ENCODE peak calls at places on chromosomes 5 and 9, in six cellular contexts. One of them, this sample, is unnamed.

GRCh38 chr5:16521561-16522090 is 56.0 kb upstream of the ZNF622 start:
- DNase-seq in tibial nerve: no peak
- DNase-seq in activated T-cell treated with anti-CD3 and anti-CD28 coated beads for 1 hour: no peak
- DNase-seq in ecto neural progenitor cell: no peak
- DNase-seq in iris pigment epithelial cell: no peak
- DNase-seq in H54: no peak
- DNase-seq in this sample: no peak

GRCh38 chr9:935348-935965 is 41.0 kb upstream of the DMRT3 start:
- DNase-seq in iris pigment epithelial cell: peak; percentile 31
- DNase-seq in ecto neural progenitor cell: no peak
- DNase-seq in tibial nerve: no peak
- DNase-seq in activated T-cell treated with anti-CD3 and anti-CD28 coated beads for 1 hour: no peak
- DNase-seq in H54: no peak
- DNase-seq in this sample: peak; percentile 11

GRCh38 chr5:33282696-33283095 is 158.1 kb upstream of the TARS1 start:
- DNase-seq in iris pigment epithelial cell: no peak
- DNase-seq in ecto neural progenitor cell: no peak
- DNase-seq in H54: no peak
- DNase-seq in activated T-cell treated with anti-CD3 and anti-CD28 coated beads for 1 hour: no peak
- DNase-seq in tibial nerve: no peak
- DNase-seq in this sample: no peak

GRCh38 chr9:127980706-127981558 is at the start of gene EEIG1:
- DNase-seq in H54: peak; percentile 97
- DNase-seq in iris pigment epithelial cell: peak; percentile 87
- DNase-seq in tibial nerve: peak; percentile 91
- DNase-seq in ecto neural progenitor cell: peak; percentile 99
- DNase-seq in activated T-cell treated with anti-CD3 and anti-CD28 coated beads for 1 hour: peak; percentile 97
- DNase-seq in this sample: peak; percentile 42

GRCh38 chr5:42974546-42974945 is 65.6 kb downstream of the ANXA2R start:
- DNase-seq in iris pigment epithelial cell: peak; percentile 71
- DNase-seq in ecto neural progenitor cell: no peak
- DNase-seq in tibial nerve: no peak
- DNase-seq in activated T-cell treated with anti-CD3 and anti-CD28 coated beads for 1 hour: no peak
- DNase-seq in H54: no peak
- DNase-seq in this sample: no peak

GRCh38 chr5:94376672-94377345 is 241.6 kb downstream of the KIAA0825 start:
- DNase-seq in tibial nerve: no peak
- DNase-seq in activated T-cell treated with anti-CD3 and anti-CD28 coated beads for 1 hour: no peak
- DNase-seq in H54: no peak
- DNase-seq in iris pigment epithelial cell: no peak
- DNase-seq in ecto neural progenitor cell: no peak
- DNase-seq in this sample: no peak

GRCh38 chr5:151679421-151680155 is 7.1 kb downstream of the SPARC start:
- DNase-seq in tibial nerve: no peak
- DNase-seq in activated T-cell treated with anti-CD3 and anti-CD28 coated beads for 1 hour: no peak
- DNase-seq in ecto neural progenitor cell: no peak
- DNase-seq in H54: no peak
- DNase-seq in iris pigment epithelial cell: peak; percentile 29
- DNase-seq in this sample: no peak

GRCh38 chr5:160040471-160040835 is 31.5 kb downstream of the TTC1 start:
- DNase-seq in iris pigment epithelial cell: no peak
- DNase-seq in tibial nerve: no peak
- DNase-seq in activated T-cell treated with anti-CD3 and anti-CD28 coated beads for 1 hour: no peak
- DNase-seq in ecto neural progenitor cell: no peak
- DNase-seq in H54: no peak
- DNase-seq in this sample: no peak

GRCh38 chr9:128771094-128771721 is 519 bp downstream of the ZER1 start:
- DNase-seq in activated T-cell treated with anti-CD3 and anti-CD28 coated beads for 1 hour: peak; percentile 2
- DNase-seq in iris pigment epithelial cell: peak; percentile 32
- DNase-seq in tibial nerve: no peak
- DNase-seq in ecto neural progenitor cell: no peak
- DNase-seq in H54: peak; percentile 74
- DNase-seq in this sample: no peak

GRCh38 chr5:115516372-115516771 is 28.2 kb downstream of the FEM1C start:
- DNase-seq in H54: no peak
- DNase-seq in activated T-cell treated with anti-CD3 and anti-CD28 coated beads for 1 hour: no peak
- DNase-seq in tibial nerve: no peak
- DNase-seq in ecto neural progenitor cell: no peak
- DNase-seq in iris pigment epithelial cell: no peak
- DNase-seq in this sample: no peak

GRCh38 chr5:139335811-139336210 is 5.8 kb upstream of the PAIP2 start:
- DNase-seq in activated T-cell treated with anti-CD3 and anti-CD28 coated beads for 1 hour: no peak
- DNase-seq in H54: no peak
- DNase-seq in ecto neural progenitor cell: no peak
- DNase-seq in tibial nerve: no peak
- DNase-seq in iris pigment epithelial cell: no peak
- DNase-seq in this sample: no peak

GRCh38 chr5:175885813-175886212 is 14.4 kb downstream of the CPLX2 start:
- DNase-seq in H54: no peak
- DNase-seq in ecto neural progenitor cell: no peak
- DNase-seq in iris pigment epithelial cell: peak; percentile 10
- DNase-seq in activated T-cell treated with anti-CD3 and anti-CD28 coated beads for 1 hour: no peak
- DNase-seq in tibial nerve: no peak
- DNase-seq in this sample: no peak

GRCh38 chr5:56422060-56422762 is 189.1 kb upstream of the ANKRD55 start:
- DNase-seq in tibial nerve: no peak
- DNase-seq in iris pigment epithelial cell: no peak
- DNase-seq in H54: no peak
- DNase-seq in activated T-cell treated with anti-CD3 and anti-CD28 coated beads for 1 hour: no peak
- DNase-seq in ecto neural progenitor cell: no peak
- DNase-seq in this sample: no peak

GRCh38 chr5:145887976-145888574 is 15.3 kb upstream of the GRXCR2 start:
- DNase-seq in activated T-cell treated with anti-CD3 and anti-CD28 coated beads for 1 hour: no peak
- DNase-seq in tibial nerve: peak; percentile 12
- DNase-seq in iris pigment epithelial cell: peak; percentile 62
- DNase-seq in ecto neural progenitor cell: peak; percentile 62
- DNase-seq in H54: peak; percentile 32
- DNase-seq in this sample: no peak

GRCh38 chr9:26695010-26695601 is 197.5 kb downstream of the CAAP1 start:
- DNase-seq in tibial nerve: no peak
- DNase-seq in activated T-cell treated with anti-CD3 and anti-CD28 coated beads for 1 hour: no peak
- DNase-seq in iris pigment epithelial cell: no peak
- DNase-seq in ecto neural progenitor cell: no peak
- DNase-seq in H54: no peak
- DNase-seq in this sample: no peak

GRCh38 chr5:117752403-117752802 is 1177.8 kb upstream of the SEMA6A start:
- DNase-seq in ecto neural progenitor cell: no peak
- DNase-seq in iris pigment epithelial cell: no peak
- DNase-seq in tibial nerve: no peak
- DNase-seq in H54: no peak
- DNase-seq in activated T-cell treated with anti-CD3 and anti-CD28 coated beads for 1 hour: no peak
- DNase-seq in this sample: no peak

GRCh38 chr5:6713274-6714181 is at the start of gene TENT4A:
- DNase-seq in activated T-cell treated with anti-CD3 and anti-CD28 coated beads for 1 hour: peak; percentile 97
- DNase-seq in tibial nerve: no peak
- DNase-seq in iris pigment epithelial cell: no peak
- DNase-seq in ecto neural progenitor cell: no peak
- DNase-seq in H54: no peak
- DNase-seq in this sample: no peak

GRCh38 chr5:138282918-138283742 is 8.7 kb upstream of the GFRA3 start:
- DNase-seq in ecto neural progenitor cell: peak; percentile 63
- DNase-seq in activated T-cell treated with anti-CD3 and anti-CD28 coated beads for 1 hour: no peak
- DNase-seq in tibial nerve: peak; percentile 36
- DNase-seq in H54: no peak
- DNase-seq in iris pigment epithelial cell: peak; percentile 74
- DNase-seq in this sample: peak; percentile 17

GRCh38 chr5:147464211-147464610 is 45.7 kb downstream of the DPYSL3 start:
- DNase-seq in activated T-cell treated with anti-CD3 and anti-CD28 coated beads for 1 hour: no peak
- DNase-seq in tibial nerve: peak; percentile 55
- DNase-seq in H54: no peak
- DNase-seq in iris pigment epithelial cell: peak; percentile 73
- DNase-seq in ecto neural progenitor cell: no peak
- DNase-seq in this sample: no peak

GRCh38 chr9:75121914-75122558 is 33.7 kb downstream of the OSTF1 start:
- DNase-seq in tibial nerve: no peak
- DNase-seq in H54: no peak
- DNase-seq in ecto neural progenitor cell: no peak
- DNase-seq in iris pigment epithelial cell: peak; percentile 16
- DNase-seq in activated T-cell treated with anti-CD3 and anti-CD28 coated beads for 1 hour: no peak
- DNase-seq in this sample: no peak

GRCh38 chr5:127014573-127014972 is 15.8 kb downstream of the MARCHF3 start:
- DNase-seq in tibial nerve: no peak
- DNase-seq in H54: no peak
- DNase-seq in activated T-cell treated with anti-CD3 and anti-CD28 coated beads for 1 hour: no peak
- DNase-seq in iris pigment epithelial cell: no peak
- DNase-seq in ecto neural progenitor cell: no peak
- DNase-seq in this sample: no peak

GRCh38 chr5:132979367-132979935 is 16.0 kb upstream of the AFF4 start:
- DNase-seq in H54: no peak
- DNase-seq in activated T-cell treated with anti-CD3 and anti-CD28 coated beads for 1 hour: no peak
- DNase-seq in iris pigment epithelial cell: peak; percentile 66
- DNase-seq in ecto neural progenitor cell: no peak
- DNase-seq in tibial nerve: no peak
- DNase-seq in this sample: no peak

GRCh38 chr9:86175743-86176456 is 76.5 kb upstream of the GOLM1 start:
- DNase-seq in H54: no peak
- DNase-seq in tibial nerve: no peak
- DNase-seq in ecto neural progenitor cell: no peak
- DNase-seq in iris pigment epithelial cell: no peak
- DNase-seq in activated T-cell treated with anti-CD3 and anti-CD28 coated beads for 1 hour: no peak
- DNase-seq in this sample: no peak

GRCh38 chr9:134422301-134422700 is 96.0 kb downstream of the RXRA start:
- DNase-seq in tibial nerve: no peak
- DNase-seq in H54: no peak
- DNase-seq in iris pigment epithelial cell: no peak
- DNase-seq in ecto neural progenitor cell: no peak
- DNase-seq in activated T-cell treated with anti-CD3 and anti-CD28 coated beads for 1 hour: no peak
- DNase-seq in this sample: no peak

GRCh38 chr5:57804007-57804444 is 321.4 kb upstream of the ACTBL2 start:
- DNase-seq in tibial nerve: no peak
- DNase-seq in iris pigment epithelial cell: peak; percentile 72
- DNase-seq in H54: no peak
- DNase-seq in activated T-cell treated with anti-CD3 and anti-CD28 coated beads for 1 hour: no peak
- DNase-seq in ecto neural progenitor cell: no peak
- DNase-seq in this sample: peak; percentile 97

GRCh38 chr9:137785704-137786161 is 91.8 kb upstream of the CACNA1B start:
- DNase-seq in H54: no peak
- DNase-seq in iris pigment epithelial cell: no peak
- DNase-seq in tibial nerve: no peak
- DNase-seq in activated T-cell treated with anti-CD3 and anti-CD28 coated beads for 1 hour: no peak
- DNase-seq in ecto neural progenitor cell: no peak
- DNase-seq in this sample: no peak

GRCh38 chr9:136792321-136793062 is 1.3 kb downstream of the TMEM141 start:
- DNase-seq in ecto neural progenitor cell: no peak
- DNase-seq in iris pigment epithelial cell: no peak
- DNase-seq in tibial nerve: no peak
- DNase-seq in H54: no peak
- DNase-seq in activated T-cell treated with anti-CD3 and anti-CD28 coated beads for 1 hour: no peak
- DNase-seq in this sample: no peak